ENCODE peak calls at places on chromosome 7, in five cellular contexts. F is bronchial epithelial cell, Q is mammary epithelial cell, O is GM10248, P is heart left ventricle. U is an unnamed sample.

GRCh38 chr7:144632724-144633123 is 203.1 kb downstream of the TPK1 start:
- DNase-seq in O (no peak), F (no peak), P (no peak), Q (no peak), U (no peak)

GRCh38 chr7:155918720-155919399 is 106.6 kb upstream of the SHH start:
- DNase-seq in O (no peak), Q (peak; percentile 84), P (peak; percentile 27), F (peak; percentile 89), U (no peak)

GRCh38 chr7:75866497-75867389 is 12.1 kb upstream of the RHBDD2 start:
- DNase-seq in Q (peak; percentile 37), P (peak; percentile 67), O (peak; percentile 84), F (peak; percentile 61), U (peak; percentile 70)

GRCh38 chr7:76280408-76280807 is 22.1 kb upstream of the HSPB1 start:
- DNase-seq in P (no peak), F (no peak), O (no peak), Q (no peak), U (no peak)

GRCh38 chr7:155362380-155363145 is 64.9 kb downstream of the INSIG1 start:
- DNase-seq in O (no peak), Q (no peak), P (no peak), F (no peak), U (no peak)

GRCh38 chr7:372546-372938 is 82.6 kb downstream of the FOXL3 start:
- DNase-seq in P (no peak), O (no peak), Q (no peak), F (no peak), U (no peak)

GRCh38 chr7:114789942-114790341 is 132.0 kb upstream of the MDFIC start:
- DNase-seq in Q (peak; percentile 82), F (peak; percentile 79), P (no peak), O (no peak), U (no peak)

GRCh38 chr7:29353810-29354209 is 159.2 kb downstream of the CHN2 start:
- DNase-seq in O (no peak), F (no peak), P (no peak), Q (no peak), U (no peak)

GRCh38 chr7:21443149-21443841 is 15.4 kb downstream of the SP4 start:
- DNase-seq in F (no peak), P (no peak), Q (no peak), O (no peak), U (no peak)

GRCh38 chr7:145831616-145832206 is 284.9 kb upstream of the CNTNAP2 start:
- DNase-seq in O (no peak), Q (no peak), F (no peak), P (no peak), U (no peak)

GRCh38 chr7:1403844-1404404 is 55.3 kb downstream of the MICALL2 start:
- DNase-seq in P (peak; percentile 27), F (no peak), O (no peak), Q (no peak), U (no peak)

GRCh38 chr7:91264083-91264923 is at the start of gene FZD1:
- DNase-seq in Q (peak; percentile 99), O (peak; percentile 87), P (peak; percentile 98), F (peak; percentile 89), U (peak; percentile 73)

GRCh38 chr7:117963278-117964184 is 90.3 kb upstream of the CTTNBP2 start:
- DNase-seq in O (no peak), F (no peak), P (no peak), Q (no peak), U (no peak)

GRCh38 chr7:157754416-157754790 is 417.6 kb downstream of the DNAJB6 start:
- DNase-seq in O (no peak), F (no peak), Q (no peak), P (no peak), U (no peak)
- TF ChIP-seq CTCF in O (no peak), F (no peak), Q (no peak), P (no peak), U (no peak)

GRCh38 chr7:48132792-48133191 is 38.5 kb upstream of the ABCA13 start:
- DNase-seq in F (no peak), O (no peak), P (no peak), Q (no peak), U (no peak)

GRCh38 chr7:48126037-48126436 is 37.0 kb downstream of the UPP1 start:
- DNase-seq in O (no peak), P (no peak), F (no peak), Q (no peak), U (no peak)

GRCh38 chr7:48130658-48131108 is 40.6 kb upstream of the ABCA13 start:
- DNase-seq in O (no peak), P (no peak), F (peak; percentile 28), Q (peak; percentile 58), U (no peak)
- TF ChIP-seq CTCF in O (no peak), P (no peak), F (no peak), Q (no peak), U (no peak)

DNA sequence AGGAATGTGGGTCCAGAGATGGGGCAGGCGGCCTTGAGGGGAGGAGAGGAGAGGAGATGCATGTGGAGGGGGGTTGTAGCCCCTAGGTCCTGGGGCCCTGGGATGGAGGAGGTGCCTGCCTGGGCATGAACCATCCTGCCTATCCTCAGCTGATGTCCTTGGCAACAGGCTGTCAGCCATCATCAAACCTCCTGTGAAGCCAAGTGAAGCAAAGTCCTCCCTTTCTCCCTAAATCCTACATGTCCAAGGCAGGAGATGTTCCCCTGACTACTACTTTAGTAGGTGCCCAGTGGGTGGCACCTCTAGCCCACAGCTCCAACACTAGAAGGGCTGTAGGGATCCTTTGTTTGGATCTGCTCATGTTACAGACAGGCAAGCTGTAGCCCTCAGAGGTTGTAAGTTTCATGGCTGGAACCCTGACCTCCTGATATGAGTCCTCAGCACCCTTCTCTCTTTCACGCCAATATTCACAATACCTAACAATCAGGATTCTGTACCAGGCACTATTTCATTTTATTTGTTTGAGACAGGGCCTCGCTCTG is 66.6 kb upstream of the SYPL1 start:
- DNase-seq in F (peak; percentile 42), P (peak; percentile 35), O (no peak), Q (peak; percentile 55), U (peak; percentile 20)
- TF ChIP-seq CTCF in F (peak; percentile 38), P (peak; percentile 29), O (peak; percentile 33), Q (peak; percentile 37), U (no peak)

GRCh38 chr7:64907641-64908326 is 4.7 kb downstream of the ZNF273 start:
- DNase-seq in Q (no peak), F (no peak), P (no peak), O (no peak), U (no peak)
- TF ChIP-seq CTCF in Q (no peak), F (no peak), P (no peak), O (no peak), U (no peak)